ENCODE peak calls at places on chromosomes 4 and X, in ten cellular contexts. X is endothelial cell; C is CD8-positive, alpha-beta T cell; E is progenitor cell of endocrine pancreas; N is AG10803; M is A549; Z is psoas muscle; T is CD4-positive, alpha-beta T cell; P is astrocyte of the spinal cord; S is lung. B is an unnamed sample.

GRCh38 chr4:158169516-158169915 is 3.3 kb downstream of the GASK1B start:
- DNase-seq in C (no peak), X (no peak), P (peak; percentile 23), Z (no peak), E (no peak), T (no peak), M (no peak), S (no peak), N (peak; percentile 31), B (no peak)

GRCh38 chr4:69546121-69546520 is 50.4 kb upstream of the UGT2B4 start:
- DNase-seq in P (peak; percentile 65), E (no peak), T (no peak), C (no peak), M (no peak), N (no peak), Z (no peak), X (no peak), S (no peak), B (no peak)

GRCh38 chr4:176964116-176964691 is 171.5 kb upstream of the VEGFC start:
- DNase-seq in C (no peak), Z (no peak), T (no peak), N (no peak), E (no peak), X (no peak), P (no peak), M (peak; percentile 26), S (no peak), B (no peak)

GRCh38 chrX:40617566-40617965 is 5.7 kb upstream of the MPC1L start:
- DNase-seq in S (no peak), T (no peak), C (no peak), X (no peak), P (no peak), E (no peak), N (no peak), Z (no peak), M (no peak), B (no peak)

GRCh38 chr4:158894826-158895225 is 126.0 kb downstream of the FNIP2 start:
- DNase-seq in M (no peak), P (no peak), S (no peak), X (no peak), N (no peak), Z (no peak), T (no peak), C (no peak), E (no peak), B (no peak)

GRCh38 chr4:2186133-2186864 is 55.6 kb downstream of the HAUS3 start:
- DNase-seq in X (peak; percentile 17), Z (no peak), N (no peak), P (peak; percentile 7), M (peak; percentile 33), E (peak; percentile 23), C (no peak), T (no peak), S (no peak), B (no peak)

GRCh38 chrX:72382199-72382590 is 76.5 kb upstream of the CITED1 start:
- DNase-seq in X (no peak), C (no peak), P (no peak), T (no peak), S (no peak), M (no peak), N (no peak), Z (no peak), E (no peak), B (no peak)

GRCh38 chr4:182286035-182286434 is 42.8 kb downstream of the TENM3 start:
- DNase-seq in S (no peak), T (no peak), X (no peak), N (peak; percentile 61), C (no peak), M (no peak), P (peak; percentile 25), E (no peak), Z (no peak), B (no peak)

GRCh38 chr4:52076731-52077130 is 25.6 kb downstream of the SPATA18 start:
- DNase-seq in Z (peak; percentile 11), M (no peak), N (no peak), T (no peak), S (no peak), P (no peak), C (no peak), E (peak; percentile 20), X (peak; percentile 19), B (no peak)

GRCh38 chrX:154600962-154601374 is 16.0 kb downstream of the CTAG1A start:
- DNase-seq in C (no peak), M (no peak), Z (no peak), P (peak; percentile 44), T (no peak), N (peak; percentile 40), X (no peak), S (no peak), E (no peak), B (no peak)

GRCh38 chrX:66601522-66601921 is 37.4 kb downstream of the EDA2R start:
- DNase-seq in T (no peak), X (no peak), C (no peak), Z (no peak), M (no peak), N (no peak), E (no peak), P (no peak), S (no peak), B (no peak)

DNA sequence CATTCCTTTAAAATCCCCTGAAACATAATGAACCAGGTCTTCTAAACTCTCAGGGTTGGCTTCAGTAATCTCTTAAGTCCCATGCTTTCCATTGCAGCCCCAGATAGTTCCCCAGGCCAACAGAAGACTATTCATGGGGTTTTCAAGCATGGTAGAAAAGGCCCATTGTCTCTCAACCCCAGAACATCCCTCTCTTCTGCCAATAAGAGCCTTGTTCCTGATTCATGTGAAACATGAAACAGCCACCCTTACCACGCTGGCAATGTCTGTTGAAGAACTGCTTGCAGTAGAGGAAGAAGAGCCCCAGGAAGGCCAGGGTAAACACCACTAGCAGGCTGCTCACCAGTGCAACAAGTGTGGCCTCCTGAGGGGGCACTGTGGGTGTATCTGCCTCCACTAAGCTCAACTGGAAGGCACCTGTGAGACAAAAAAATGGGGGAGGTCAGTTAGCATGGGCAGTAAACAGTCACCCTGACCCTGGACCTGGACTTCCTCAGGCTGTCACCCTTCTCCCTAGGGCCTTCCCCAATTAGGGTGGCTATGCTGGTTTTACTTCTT is 36.4 kb downstream of the EDA2R start:
- DNase-seq in Z (no peak), C (no peak), E (no peak), X (no peak), N (no peak), T (no peak), S (no peak), P (no peak), M (no peak), B (no peak)
- TF ChIP-seq CTCF in Z (no peak), C (no peak), E (no peak), X (no peak), N (no peak), T (no peak), S (no peak), P (no peak), M (no peak), B (no peak)

GRCh38 chr4:54664400-54664799 is 6.6 kb downstream of the KIT start:
- DNase-seq in C (no peak), T (no peak), S (no peak), P (no peak), N (no peak), E (no peak), Z (no peak), X (no peak), M (no peak), B (no peak)

GRCh38 chr4:54668031-54668611 is 10.4 kb downstream of the KIT start:
- DNase-seq in C (no peak), Z (no peak), S (no peak), N (no peak), P (no peak), E (no peak), X (no peak), M (no peak), T (no peak), B (no peak)

DNA sequence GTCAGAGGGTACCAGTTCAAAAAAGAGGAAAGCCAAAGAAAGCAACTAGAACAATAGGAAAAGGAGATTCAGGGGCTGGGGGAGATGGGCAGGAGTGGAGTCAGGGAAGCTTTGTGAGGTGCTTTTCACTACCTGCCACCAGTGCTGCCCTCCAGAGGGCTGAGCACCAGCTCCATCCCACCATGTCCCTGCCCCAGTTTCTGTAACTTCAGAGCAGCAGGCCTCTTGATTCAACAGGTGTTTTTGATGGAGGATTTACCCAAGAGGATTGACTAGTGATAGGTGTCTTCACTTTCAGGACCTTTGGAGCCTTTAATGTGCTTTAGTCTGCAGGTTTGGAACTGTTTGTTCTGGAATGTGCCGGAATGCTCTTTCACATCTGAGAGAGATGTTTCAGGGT is 12.1 kb downstream of the KIT start:
- DNase-seq in S (no peak), E (no peak), N (no peak), T (no peak), C (no peak), M (no peak), P (no peak), X (no peak), Z (no peak), B (no peak)
- TF ChIP-seq CTCF in S (no peak), E (peak; percentile 8), N (no peak), T (no peak), C (no peak), M (no peak), P (no peak), X (peak; percentile 11), Z (no peak), B (no peak)

DNA sequence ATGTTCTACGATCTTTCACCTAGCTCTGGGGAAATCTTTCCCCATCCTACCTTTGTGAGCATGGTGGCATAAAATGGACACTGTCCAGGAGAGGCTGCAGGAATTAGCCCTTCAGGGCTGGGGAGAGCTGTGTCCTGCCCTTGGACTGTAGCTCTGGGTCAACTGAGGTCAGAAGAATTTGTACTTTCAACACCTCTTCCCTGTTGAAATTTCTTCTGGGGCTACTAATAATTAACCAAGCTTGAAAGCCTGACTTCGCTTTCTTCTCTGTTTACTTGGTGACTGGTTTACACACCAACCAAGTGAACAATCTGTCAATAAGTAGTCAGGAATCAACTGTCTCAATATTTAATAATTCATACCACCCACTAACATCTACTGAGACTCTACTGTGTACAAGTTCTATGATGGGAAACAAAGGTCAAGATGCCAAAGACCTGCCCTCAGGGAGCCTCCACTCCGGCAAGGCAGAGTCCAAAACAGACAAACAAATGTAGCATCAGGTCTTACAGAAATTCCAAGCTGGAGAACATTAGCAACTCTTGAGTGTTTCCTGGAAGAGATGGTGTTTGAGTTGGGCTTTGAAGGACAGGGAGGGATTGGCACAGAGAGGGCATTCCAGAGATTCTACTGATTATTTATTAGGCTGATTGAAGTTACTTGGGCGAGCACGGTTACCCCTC is 113.1 kb downstream of the ENPP6 start:
- DNase-seq in M (peak; percentile 87), T (no peak), S (peak; percentile 48), N (peak; percentile 22), E (no peak), P (no peak), C (no peak), Z (no peak), X (no peak), B (no peak)
- TF ChIP-seq CTCF in M (no peak), T (no peak), S (no peak), N (no peak), E (no peak), P (no peak), C (no peak), Z (no peak), X (no peak), B (no peak)

DNA sequence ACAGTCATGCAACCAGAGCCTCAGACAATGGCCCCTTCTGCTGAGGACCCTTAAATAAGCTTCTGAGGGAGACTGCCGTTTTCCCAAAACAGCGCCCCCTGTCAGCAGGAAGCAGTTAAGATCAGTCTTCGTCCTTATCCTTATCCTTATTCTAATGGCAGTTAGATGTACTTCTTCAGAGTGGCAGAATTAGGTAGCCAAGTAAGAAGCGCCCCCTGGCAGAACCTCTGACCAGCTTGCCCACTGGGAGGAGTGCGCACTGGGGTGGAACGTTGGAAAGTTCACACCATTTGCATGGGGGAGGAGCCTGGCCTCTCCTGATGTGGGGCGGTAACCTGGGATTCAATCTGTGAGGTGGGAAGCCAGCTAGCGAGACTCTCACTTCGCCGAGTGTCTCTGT is 133.6 kb upstream of the QRFPR start:
- DNase-seq in P (no peak), S (no peak), E (no peak), C (no peak), N (no peak), X (no peak), M (no peak), Z (no peak), T (no peak), B (no peak)
- TF ChIP-seq CTCF in P (peak; percentile 2), S (no peak), E (peak; percentile 7), C (no peak), N (no peak), X (peak; percentile 35), M (no peak), Z (no peak), T (no peak), B (no peak)

B was measured in CD14-positive monocyte.